ENCODE peak calls at places on chromosomes 7 and 10, in five cellular contexts. G is IMR-90, A is tibial nerve, I is neural progenitor cell, K is tibial artery. L is an unnamed sample.

GRCh38 chr7:32506266-32507054 is 11.2 kb downstream of the AVL9 start:
- DNase-seq in A (no peak), G (peak; percentile 90), K (no peak), I (no peak), L (no peak)

GRCh38 chr10:73495884-73496674 is at the start of gene PPP3CB:
- DNase-seq in A (peak; percentile 84), K (peak; percentile 92), I (peak; percentile 96), G (peak; percentile 97), L (peak; percentile 79)

GRCh38 chr7:19181634-19182033 is 36.4 kb upstream of the FERD3L start:
- DNase-seq in A (no peak), K (no peak), I (no peak), G (peak; percentile 30), L (no peak)

GRCh38 chr7:128781126-128781525 is 5.5 kb upstream of the OPN1SW start:
- DNase-seq in K (no peak), G (peak; percentile 69), I (no peak), A (no peak), L (no peak)

GRCh38 chr10:4725917-4726606 is 99.9 kb upstream of the AKR1E2 start:
- DNase-seq in K (no peak), G (peak; percentile 89), I (no peak), A (no peak), L (no peak)

GRCh38 chr10:69734797-69735468 is 66.8 kb upstream of the COL13A1 start:
- DNase-seq in I (no peak), G (no peak), A (no peak), K (no peak), L (no peak)

GRCh38 chr10:52939894-52940293 is 167.3 kb upstream of the MBL2 start:
- DNase-seq in K (no peak), A (no peak), I (no peak), G (no peak), L (no peak)

GRCh38 chr7:83908526-83908925 is 259.6 kb upstream of the SEMA3E start:
- DNase-seq in K (no peak), I (no peak), A (no peak), G (no peak), L (no peak)

GRCh38 chr7:16644987-16645592 is 464 bp downstream of the ANKMY2 start:
- DNase-seq in G (no peak), I (peak; percentile 75), A (peak; percentile 25), K (peak; percentile 41), L (no peak)

GRCh38 chr7:111362660-111363059 is 199.6 kb downstream of the IMMP2L start:
- DNase-seq in K (no peak), A (no peak), I (peak; percentile 4), G (peak; percentile 78), L (no peak)

GRCh38 chr10:8100366-8100765 is 45.9 kb downstream of the GATA3 start:
- DNase-seq in I (no peak), A (no peak), K (no peak), G (no peak), L (no peak)
- H3K4me1 ChIP-seq in I (peaks cover 11% of the 10 kb centered on the region), A (no peaks in the 10 kb centered on the region), K (no peaks in the 10 kb centered on the region), G (no peaks in the 10 kb centered on the region), L (no peaks in the 10 kb centered on the region)

GRCh38 chr7:115793958-115794702 is 236.4 kb downstream of the TFEC start:
- DNase-seq in K (no peak), G (no peak), I (no peak), A (no peak), L (no peak)
- TF ChIP-seq CTCF in K (no peak), G (no peak), I (no peak), A (no peak), L (no peak)

GRCh38 chr10:131114846-131115245 is 196.7 kb downstream of the TCERG1L start:
- DNase-seq in K (no peak), A (no peak), I (no peak), G (no peak), L (no peak)
- H3K4me1 ChIP-seq in K (no peaks in the 10 kb centered on the region), A (no peaks in the 10 kb centered on the region), I (no peaks in the 10 kb centered on the region), G (no peaks in the 10 kb centered on the region), L (no peaks in the 10 kb centered on the region)

GRCh38 chr10:15824498-15824897 is 35.8 kb downstream of the MINDY3 start:
- DNase-seq in A (no peak), G (peak; percentile 44), I (no peak), K (no peak), L (no peak)
- TF ChIP-seq CTCF in A (peak; percentile 36), G (peak; percentile 56), I (peak; percentile 58), K (peak; percentile 66), L (peak; percentile 70)